ENCODE peak calls at places on chromosomes 5 and 9, in four cellular contexts. V, B, Y and T are unnamed samples. For H3K27me3, the result is how much of the 10 kb centered on the place peaks cover.

GRCh38 chr5:107812570-107813141 is 141.9 kb upstream of the EFNA5 start:
- DNase-seq in B (no peak), V (peak), Y (no peak), T (no peak)

GRCh38 chr9:95515272-95516113 is 1.3 kb downstream of the PTCH1 start:
- DNase-seq in B (no peak), Y (no peak), V (no peak), T (no peak)

GRCh38 chr9:90290716-90291485 is 351.7 kb downstream of the DIRAS2 start:
- DNase-seq in V (no peak), Y (no peak), B (no peak), T (no peak)

GRCh38 chr9:24939099-24939850 is 393.6 kb upstream of the IZUMO3 start:
- DNase-seq in V (no peak), B (no peak), Y (no peak), T (no peak)

GRCh38 chr5:178242416-178242815 is 9.8 kb upstream of the PHYKPL start:
- DNase-seq in Y (no peak), V (no peak), B (no peak), T (no peak)

GRCh38 chr5:56829137-56829536 is 13.8 kb downstream of the MAP3K1 start:
- DNase-seq in B (no peak), V (peak), Y (peak), T (no peak)

GRCh38 chr5:53019320-53019719 is 30.2 kb downstream of the ITGA2 start:
- DNase-seq in Y (no peak), V (peak), B (no peak), T (no peak)

GRCh38 chr9:118455781-118456180 is 751.6 kb downstream of the TLR4 start:
- DNase-seq in V (no peak), Y (no peak), B (no peak), T (no peak)

GRCh38 chr5:109644829-109645228 is 44.9 kb upstream of the MAN2A1 start:
- DNase-seq in V (no peak), Y (no peak), B (no peak), T (no peak)

GRCh38 chr5:422323-423232 is 20.4 kb upstream of the EXOC3 start:
- DNase-seq in Y (no peak), V (no peak), B (no peak), T (no peak)

GRCh38 chr5:120052916-120053828 is 410.9 kb upstream of the PRR16 start:
- DNase-seq in B (no peak), V (no peak), Y (no peak), T (no peak)

GRCh38 chr9:121285835-121286687 is 18.1 kb downstream of the GSN start:
- DNase-seq in Y (no peak), V (no peak), B (no peak), T (no peak)

GRCh38 chr9:72401396-72401795 is 36.4 kb upstream of the ZFAND5 start:
- DNase-seq in V (no peak), B (no peak), Y (no peak), T (no peak)

GRCh38 chr9:127538849-127539258 is 73.2 kb upstream of the STXBP1 start:
- DNase-seq in B (no peak), V (no peak), Y (no peak), T (no peak)

GRCh38 chr5:51968756-51969155 is 585.5 kb downstream of the ISL1 start:
- DNase-seq in B (no peak), V (no peak), Y (no peak), T (no peak)

GRCh38 chr9:27280858-27281257 is 16.1 kb downstream of the EQTN start:
- DNase-seq in B (no peak), V (no peak), Y (no peak), T (no peak)

GRCh38 chr5:96350678-96351077 is 82.4 kb downstream of the PCSK1 start:
- DNase-seq in V (no peak), Y (no peak), B (no peak), T (no peak)

DNA sequence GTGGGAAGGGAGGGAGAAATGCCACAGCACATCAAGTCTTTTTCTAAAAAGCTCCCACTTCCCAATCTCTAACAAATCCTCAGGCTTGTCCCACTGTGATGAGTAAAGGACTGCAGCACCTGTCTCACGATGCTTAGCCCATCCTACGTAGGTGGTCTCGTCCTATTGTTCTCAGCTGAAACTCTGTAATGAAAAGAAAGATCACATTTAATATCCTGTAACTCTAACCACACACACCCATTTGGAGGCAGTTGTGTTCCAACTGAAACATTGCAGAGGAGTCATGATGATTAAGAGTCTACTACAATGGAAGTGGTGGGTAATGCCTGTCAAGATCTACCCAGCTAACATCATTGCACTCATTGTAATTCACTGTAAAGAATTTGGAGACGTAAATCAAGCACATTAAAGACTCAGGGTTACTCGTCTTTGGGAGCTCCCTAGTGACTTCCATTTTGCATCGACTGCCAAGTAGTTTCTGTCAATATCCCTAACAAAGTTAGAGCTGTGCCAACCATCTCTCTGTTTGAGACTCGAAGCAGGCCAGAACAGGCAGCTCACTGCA is 106.0 kb upstream of the PTPN3 start:
- DNase-seq in Y (no peak), B (no peak), V (no peak), T (no peak)
- H3K27me3 ChIP-seq in Y (under half), B (under half), V (under half), T (under half)

DNA sequence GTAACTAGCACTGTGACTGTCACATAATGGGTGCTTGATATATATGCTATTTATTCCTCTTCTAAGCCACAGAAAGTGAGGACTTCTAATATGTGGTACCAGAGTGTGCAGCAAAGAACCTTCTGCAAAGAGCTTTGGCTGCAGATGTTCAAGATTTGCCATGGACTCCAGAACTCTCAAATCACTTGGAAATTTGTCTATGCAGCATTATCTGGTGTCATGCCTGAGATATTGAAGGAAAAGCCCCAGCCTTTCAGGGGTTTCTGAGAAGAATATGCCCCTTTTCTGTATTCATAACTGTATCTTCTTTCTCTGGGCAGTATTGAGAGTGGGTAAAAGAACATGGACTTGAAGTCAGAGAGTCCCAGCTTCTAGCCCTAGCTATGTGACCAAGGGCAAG is 4.8 kb upstream of the G3BP1 start:
- DNase-seq in B (no peak), Y (no peak), V (no peak), T (no peak)
- H3K27ac ChIP-seq in B (no peak), Y (no peak), V (no peak), T (no peak)

GRCh38 chr9:106737516-106737915 is 125.5 kb upstream of the ZNF462 start:
- DNase-seq in V (no peak), Y (no peak), B (no peak), T (no peak)

GRCh38 chr9:106728860-106729259 is 134.1 kb upstream of the ZNF462 start:
- DNase-seq in B (no peak), V (no peak), Y (no peak), T (no peak)

GRCh38 chr9:106731910-106732309 is 131.1 kb upstream of the ZNF462 start:
- DNase-seq in V (no peak), Y (no peak), B (no peak), T (no peak)

GRCh38 chr9:106738109-106738508 is 124.9 kb upstream of the ZNF462 start:
- DNase-seq in B (no peak), Y (no peak), V (no peak), T (no peak)

GRCh38 chr9:106733828-106734227 is 129.1 kb upstream of the ZNF462 start:
- DNase-seq in B (no peak), Y (no peak), V (peak), T (no peak)
- H3K27me3 ChIP-seq in B (under half), Y (under half), V (under half), T (under half)

DNA sequence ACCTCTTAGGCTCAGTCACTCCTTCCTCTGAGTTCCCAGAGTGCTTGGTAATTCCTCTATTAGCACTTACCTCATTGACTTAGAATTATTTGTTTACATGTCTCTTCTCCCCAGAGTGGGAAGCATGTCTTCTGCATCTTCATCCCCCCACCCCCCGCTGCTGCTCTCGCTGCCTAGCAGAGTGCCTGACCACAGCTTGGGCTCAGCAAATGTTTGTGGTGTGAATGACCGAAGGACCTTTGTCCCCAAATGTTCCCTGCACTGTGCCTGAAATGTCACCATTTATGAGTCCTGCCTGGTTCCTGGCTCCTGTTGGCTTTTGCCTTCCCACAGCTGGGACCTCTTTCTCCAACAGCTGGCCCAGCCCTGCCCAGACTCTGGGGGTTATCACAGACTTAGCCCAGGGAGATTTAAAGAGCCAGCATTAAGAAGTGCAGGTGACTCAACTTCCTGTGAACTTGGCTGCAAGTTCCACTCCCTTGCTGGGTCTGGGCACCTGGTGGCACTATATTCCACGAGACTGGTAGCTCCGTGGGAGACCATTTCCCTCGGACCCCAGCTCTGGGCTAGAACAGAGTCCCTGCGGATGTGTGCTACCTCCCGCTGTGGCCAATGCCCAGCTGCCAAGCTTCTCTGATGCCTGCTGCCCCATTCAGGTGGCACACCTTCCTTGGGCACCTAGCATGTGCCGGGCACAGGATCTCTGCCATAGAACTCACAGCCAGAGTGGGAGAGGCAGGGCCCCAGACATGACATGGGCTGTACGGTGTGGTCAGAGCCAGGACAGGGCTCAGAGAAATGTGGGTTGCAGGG is 1.8 kb upstream of the HMCN2 start:
- DNase-seq in B (no peak), Y (no peak), V (peak), T (no peak)
- H3K27ac ChIP-seq in B (no peak), Y (no peak), V (no peak), T (no peak)

GRCh38 chr9:34962530-34962929 is 4.4 kb downstream of the PHF24 start:
- DNase-seq in V (no peak), Y (no peak), B (no peak), T (no peak)
- H3K27me3 ChIP-seq in V (half or more), Y (under half), B (under half), T (under half)